ENCODE peak calls at places on chromosomes 16 and 17, in five cellular contexts. L is GM12878, S is H1, H is HCT116, K is HepG2. T is an unnamed sample.

GRCh38 chr17:41008811-41009210 is at the start of gene KRTAP3-1:
- DNase-seq in K (peak; percentile 28), H (no peak), L (no peak), S (no peak), T (no peak)

GRCh38 chr17:8745586-8746500 is 1.2 kb upstream of the CCDC42 start:
- DNase-seq in K (peak; percentile 38), S (no peak), H (peak; percentile 16), L (peak; percentile 4), T (peak; percentile 69)

GRCh38 chr17:48483471-48484131 is 47.2 kb downstream of the HOXB1 start:
- DNase-seq in H (peak; percentile 95), K (no peak), L (no peak), S (no peak), T (no peak)

GRCh38 chr17:56994009-56994792 is 16.3 kb downstream of the SCPEP1 start:
- DNase-seq in L (no peak), K (no peak), H (no peak), S (no peak), T (no peak)

GRCh38 chr17:74960739-74961342 is 11.7 kb downstream of the HID1 start:
- DNase-seq in L (no peak), S (peak; percentile 54), H (peak; percentile 54), K (peak; percentile 83), T (peak; percentile 92)

GRCh38 chr16:77009453-77009852 is 181.5 kb upstream of the MON1B start:
- DNase-seq in H (no peak), S (no peak), L (no peak), K (no peak), T (no peak)

GRCh38 chr17:7989781-7990655 is 12.4 kb upstream of the GUCY2D start:
- DNase-seq in K (peak; percentile 44), S (peak; percentile 83), L (peak; percentile 49), H (peak; percentile 63), T (peak; percentile 81)

GRCh38 chr16:24206926-24207325 is 49.2 kb upstream of the CACNG3 start:
- DNase-seq in K (no peak), S (no peak), H (no peak), L (no peak), T (no peak)

GRCh38 chr17:20206068-20206467 is 196.9 kb downstream of the SPECC1 start:
- DNase-seq in K (no peak), H (no peak), L (no peak), S (no peak), T (peak; percentile 18)

GRCh38 chr17:1709403-1709891 is 730 bp downstream of the TLCD2 start:
- DNase-seq in K (no peak), L (no peak), H (no peak), S (no peak), T (no peak)

GRCh38 chr16:74034862-74035261 is 261.8 kb upstream of the PSMD7 start:
- DNase-seq in L (no peak), S (no peak), H (peak; percentile 1), K (peak; percentile 27), T (peak; percentile 25)

GRCh38 chr17:29293890-29294579 is at the start of gene NUFIP2:
- DNase-seq in S (peak; percentile 96), L (peak; percentile 95), K (peak; percentile 96), H (peak; percentile 96), T (peak; percentile 87)

GRCh38 chr17:76408037-76408849 is 23.8 kb downstream of the SPHK1 start:
- DNase-seq in S (no peak), H (peak; percentile 42), K (peak; percentile 62), L (no peak), T (peak; percentile 52)

GRCh38 chr17:35371934-35372333 is 1.5 kb downstream of the SLFN11 start:
- DNase-seq in H (no peak), S (no peak), L (no peak), K (no peak), T (no peak)

GRCh38 chr17:35373984-35374765 is 754 bp upstream of the SLFN11 start:
- DNase-seq in K (no peak), L (no peak), S (no peak), H (no peak), T (no peak)

GRCh38 chr17:35372846-35373531 is 432 bp downstream of the SLFN11 start:
- DNase-seq in L (no peak), H (no peak), S (no peak), K (no peak), T (no peak)

GRCh38 chr17:35373532-35373983 is at the start of gene SLFN11:
- DNase-seq in L (peak; percentile 30), K (no peak), H (no peak), S (no peak), T (peak; percentile 18)

DNA sequence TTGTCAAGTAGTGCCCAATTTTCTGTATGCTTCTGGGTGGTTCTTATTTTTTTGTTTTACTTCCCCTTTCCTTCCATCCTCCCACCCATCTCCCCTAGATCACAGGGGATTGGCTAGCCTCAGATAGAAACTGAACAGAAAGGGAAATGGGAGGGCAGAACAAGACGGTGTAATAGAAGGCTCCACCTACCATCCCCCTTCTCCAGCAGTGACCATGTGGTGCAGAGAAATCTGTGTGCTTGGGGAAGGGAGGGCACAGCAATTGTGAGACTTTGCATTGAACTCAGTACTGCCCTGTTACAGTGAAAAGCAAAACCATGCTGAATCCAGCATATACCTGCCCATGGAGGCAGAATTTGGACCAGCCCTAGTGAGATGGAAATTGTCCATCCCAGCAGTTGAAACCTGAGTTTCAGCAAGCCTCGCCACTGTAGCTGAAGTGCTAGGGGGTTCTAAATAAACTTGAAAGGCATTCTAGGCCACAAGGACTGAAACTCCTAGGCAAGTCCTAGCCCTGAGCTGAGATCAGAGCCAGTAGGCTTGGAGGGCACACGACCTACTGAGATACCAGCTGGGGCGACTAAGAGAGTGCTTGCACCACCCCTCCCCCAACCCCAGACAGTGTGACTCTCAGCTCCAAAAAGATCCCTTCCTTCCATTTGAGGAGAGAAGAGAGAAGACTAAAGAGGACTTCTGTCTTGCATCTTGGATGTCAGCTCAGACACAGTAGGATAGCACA is 5.2 kb downstream of the SLFN11 start:
- DNase-seq in S (no peak), L (peak; percentile 75), H (no peak), K (no peak), T (no peak)
- TF ChIP-seq CEBPB in S (no peak), L (no peak), H (no peak), K (no peak), T (no peak)

DNA sequence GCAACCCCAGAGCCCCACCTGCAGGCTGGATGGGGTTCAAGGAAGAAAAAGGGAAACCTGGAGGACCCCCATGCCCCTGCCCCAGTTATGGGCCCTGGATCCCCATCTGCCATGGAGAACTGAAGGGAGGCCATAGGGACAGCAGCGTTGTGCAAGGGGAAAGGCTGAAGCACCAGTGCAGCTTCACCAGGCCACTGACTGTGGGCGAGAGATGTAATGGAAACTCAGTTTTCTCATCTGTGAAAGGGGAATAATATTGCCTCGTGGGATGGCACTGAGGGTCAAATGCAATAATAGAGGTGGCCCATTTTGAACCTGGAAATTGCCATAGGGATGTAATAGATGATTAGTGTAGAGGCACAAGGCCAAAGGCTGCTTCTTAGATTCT is 9.9 kb upstream of the TSPOAP1 start:
- DNase-seq in L (no peak), S (no peak), K (no peak), H (no peak), T (no peak)
- H3K27ac ChIP-seq in L (peak overlapping the region; percentile 100), S (peak overlapping the region; percentile 70), K (no peak overlapping the region), H (no peak overlapping the region), T (peak overlapping the region; percentile 99)

DNA sequence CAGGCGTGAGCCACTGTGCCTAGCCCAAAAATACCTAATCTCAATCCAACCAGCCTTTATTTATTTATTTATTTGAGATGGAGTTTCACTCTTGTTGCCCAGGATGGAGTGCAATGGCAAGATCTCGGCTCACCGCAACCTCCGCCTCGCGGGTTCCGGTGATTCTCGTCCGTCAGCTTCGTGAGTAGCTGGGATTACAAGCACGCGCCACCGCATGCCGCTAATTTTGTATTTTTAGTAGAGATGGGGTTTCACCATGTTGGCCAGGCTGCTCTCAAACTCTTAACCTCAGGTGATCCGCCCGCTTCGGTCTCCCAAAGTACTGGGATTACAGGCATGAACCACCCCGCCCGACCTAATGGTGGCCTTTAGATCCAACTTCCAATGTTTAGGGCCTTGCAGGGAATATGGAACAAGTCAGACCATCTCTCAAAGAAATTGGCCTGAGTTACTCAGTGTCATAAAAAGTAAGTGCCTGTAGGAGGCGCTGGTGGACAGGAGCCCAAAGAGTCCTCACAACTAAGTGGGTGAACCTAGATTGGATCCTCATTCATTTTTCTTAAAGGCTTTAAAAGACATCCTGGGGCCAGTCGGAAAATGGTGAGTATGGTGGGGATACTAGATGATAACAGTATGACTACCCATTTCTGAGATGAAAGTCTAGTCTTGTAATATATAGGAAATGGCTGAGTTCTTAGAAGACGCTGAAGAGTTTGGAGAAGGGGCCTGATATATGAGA is 4.6 kb downstream of the ZSCAN10 start:
- DNase-seq in S (no peak), L (no peak), K (peak; percentile 55), H (peak; percentile 47), T (peak; percentile 69)
- TF ChIP-seq SIN3A in S (no peak), L (no peak), K (no peak), H (no peak), T (no peak)

GRCh38 chr17:31397256-31397939 is 5.9 kb downstream of the RAB11FIP4 start:
- DNase-seq in S (no peak), H (no peak), K (no peak), L (no peak), T (no peak)
- TF ChIP-seq CEBPB in S (no peak), H (no peak), K (no peak), L (no peak), T (no peak)

GRCh38 chr16:88600539-88600896 is 30.3 kb downstream of the ZC3H18 start:
- DNase-seq in L (no peak), S (no peak), K (no peak), H (no peak), T (no peak)

GRCh38 chr16:88597856-88598491 is 27.8 kb downstream of the ZC3H18 start:
- DNase-seq in S (no peak), L (no peak), K (peak; percentile 81), H (no peak), T (no peak)

GRCh38 chr16:88601313-88602036 is 31.3 kb downstream of the ZC3H18 start:
- DNase-seq in S (no peak), K (no peak), L (no peak), H (no peak), T (no peak)

GRCh38 chr16:88599825-88600538 is 29.8 kb downstream of the ZC3H18 start:
- DNase-seq in S (no peak), H (no peak), K (no peak), L (no peak), T (no peak)

DNA sequence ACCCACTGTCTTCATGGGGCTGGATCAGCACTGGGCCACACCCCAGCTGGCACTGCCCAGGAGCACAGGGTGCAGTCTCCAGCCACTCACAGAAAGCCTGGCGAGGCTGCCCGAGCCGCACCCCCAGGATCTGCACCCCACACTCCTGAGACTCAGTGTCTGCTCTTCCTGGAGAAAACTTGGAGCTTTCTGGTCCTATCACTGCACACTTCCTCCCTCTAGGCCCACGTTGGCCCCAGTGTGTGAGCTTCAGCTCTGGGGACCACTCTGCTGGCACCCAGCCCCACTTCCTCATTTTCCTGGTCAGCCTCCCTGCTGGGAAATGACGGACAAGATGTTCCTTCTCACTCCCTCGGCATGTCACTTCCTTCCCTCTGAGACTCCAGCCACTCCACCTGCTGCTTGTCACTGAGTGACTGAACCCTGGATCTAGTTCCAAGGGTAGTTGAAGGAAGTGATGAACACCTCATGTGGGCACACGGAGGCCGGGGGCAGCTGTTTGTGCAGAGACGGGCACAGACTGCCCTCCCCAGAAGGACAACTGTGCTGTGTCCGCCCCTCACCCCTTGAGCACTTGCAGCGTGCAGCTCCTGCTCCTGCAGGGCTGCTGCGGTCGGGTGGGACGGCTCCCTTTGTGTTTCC is 29.0 kb downstream of the ZC3H18 start:
- DNase-seq in L (no peak), S (no peak), K (no peak), H (no peak), T (no peak)
- H3K27ac ChIP-seq in L (no peak overlapping the region), S (no peak overlapping the region), K (no peak overlapping the region), H (no peak overlapping the region), T (no peak overlapping the region)